ENCODE peak calls at places on chromosomes 12 and 14, in five cellular contexts. G is Calu3, D is upper lobe of right lung, Q is mammary epithelial cell, P is tibial nerve. R is an unnamed sample.

GRCh38 chr12:122834921-122835692 is at the start of gene HIP1R:
- DNase-seq in G (peak; percentile 71), D (peak; percentile 81), Q (no peak), P (no peak), R (peak; percentile 69)

GRCh38 chr14:100633406-100633805 is 46.2 kb upstream of the BEGAIN start:
- DNase-seq in Q (no peak), G (no peak), P (no peak), D (no peak), R (no peak)

GRCh38 chr14:68952544-68953535 is 26.3 kb downstream of the ACTN1 start:
- DNase-seq in Q (no peak), D (no peak), G (no peak), P (no peak), R (peak; percentile 90)

GRCh38 chr12:29350080-29350479 is 30.9 kb downstream of the ERGIC2 start:
- DNase-seq in P (no peak), D (no peak), G (no peak), Q (peak; percentile 29), R (peak; percentile 20)

GRCh38 chr12:50006754-50007442 is 18.4 kb downstream of the RACGAP1 start:
- DNase-seq in D (no peak), P (no peak), G (no peak), Q (no peak), R (peak; percentile 62)

GRCh38 chr14:77128414-77128891 is 13.1 kb downstream of the ZDHHC22 start:
- DNase-seq in Q (peak; percentile 79), P (no peak), D (no peak), G (no peak), R (peak; percentile 45)

GRCh38 chr14:24895243-24895583 is 154.7 kb downstream of the STXBP6 start:
- DNase-seq in Q (no peak), D (no peak), G (no peak), P (no peak), R (no peak)

GRCh38 chr14:57066887-57067513 is 201.7 kb downstream of the EXOC5 start:
- DNase-seq in P (no peak), D (peak; percentile 68), G (peak; percentile 52), Q (peak; percentile 5), R (no peak)

GRCh38 chr14:89926709-89927108 is 27.8 kb downstream of the EFCAB11 start:
- DNase-seq in D (no peak), G (no peak), Q (peak; percentile 40), P (no peak), R (no peak)

GRCh38 chr12:91818236-91819131 is 327.2 kb downstream of the BTG1 start:
- DNase-seq in Q (peak; percentile 59), D (no peak), G (no peak), P (no peak), R (peak; percentile 53)

DNA sequence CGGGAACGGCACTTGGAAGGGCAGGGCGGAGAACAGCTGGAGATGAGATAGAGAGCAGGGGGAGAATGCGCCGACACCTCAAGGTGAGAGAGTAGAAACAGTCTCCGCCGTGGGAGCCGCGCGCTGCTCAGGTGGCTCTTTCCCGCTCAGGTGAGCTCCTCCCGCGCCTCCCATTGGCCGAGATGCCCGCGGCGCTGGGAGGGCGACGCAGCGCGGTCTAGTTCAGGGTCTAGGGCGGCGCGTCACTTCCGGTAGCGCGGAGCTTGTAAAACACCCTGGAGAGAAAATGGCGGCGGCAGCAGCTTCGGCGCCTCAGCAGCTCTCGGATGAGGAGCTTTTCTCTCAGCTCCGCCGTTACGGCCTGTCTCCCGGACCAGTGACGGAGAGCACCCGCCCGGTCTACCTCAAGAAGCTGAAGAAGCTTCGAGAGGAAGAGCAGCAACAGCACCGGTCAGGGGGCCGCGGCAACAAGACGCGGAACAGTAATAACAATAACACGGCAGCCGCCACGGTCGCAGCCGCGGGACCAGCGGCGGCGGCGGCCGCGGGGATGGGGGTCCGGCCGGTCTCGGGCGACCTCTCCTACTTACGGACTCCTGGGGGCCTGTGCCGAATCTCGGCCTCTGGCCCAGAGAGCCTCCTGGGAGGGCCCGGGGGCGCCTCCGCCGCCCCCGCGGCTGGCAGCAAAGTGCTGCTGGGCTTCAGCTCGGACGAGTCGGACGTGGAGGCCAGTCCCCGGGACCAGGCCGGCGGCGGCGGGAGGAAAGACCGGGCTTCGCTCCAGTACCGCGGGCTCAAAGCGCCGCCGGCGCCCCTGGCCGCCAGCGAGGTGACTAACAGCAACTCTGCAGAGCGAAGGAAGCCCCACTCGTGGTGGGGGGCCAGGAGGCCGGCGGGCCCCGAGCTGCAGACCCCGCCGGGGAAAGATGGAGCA is at the start of gene LEMD3:
- DNase-seq in P (peak; percentile 86), D (peak; percentile 98), G (peak; percentile 97), Q (peak; percentile 97), R (peak; percentile 84)
- TF ChIP-seq CTCF in P (no peak), D (no peak), G (no peak), Q (peak; percentile 4), R (no peak)

DNA sequence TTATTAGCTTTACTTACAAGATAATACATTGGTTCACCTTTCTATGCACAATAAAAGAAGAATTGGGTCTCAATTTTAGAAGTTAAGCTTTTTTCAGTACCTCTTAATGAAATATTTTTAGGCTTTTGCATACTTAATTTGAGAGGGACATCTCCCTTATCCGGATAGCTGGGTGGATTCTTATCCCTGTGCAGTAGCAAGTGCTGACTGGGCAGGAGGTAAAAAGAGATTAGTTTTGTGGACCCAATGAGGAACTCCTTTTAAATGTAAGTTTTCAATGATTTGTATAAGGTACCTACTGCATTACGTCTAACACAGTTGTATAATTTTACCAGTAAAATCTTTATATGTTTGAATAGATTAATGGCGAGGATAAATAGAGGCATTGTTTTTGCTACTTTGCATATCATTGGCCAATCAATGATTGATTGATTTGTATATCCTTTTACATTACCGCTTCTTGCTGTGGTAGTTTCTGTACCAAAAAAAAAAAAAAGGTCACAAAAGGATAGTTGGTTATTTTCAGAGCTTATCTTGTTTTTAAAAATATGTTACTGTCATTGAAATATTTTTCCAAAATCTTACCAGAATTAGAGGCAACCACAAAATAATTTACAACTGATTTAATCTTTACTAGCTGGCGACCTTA is 2.2 kb downstream of the CPSF6 start:
- DNase-seq in D (no peak), Q (peak; percentile 8), G (no peak), P (no peak), R (peak; percentile 20)
- TF ChIP-seq CTCF in D (no peak), Q (no peak), G (no peak), P (no peak), R (no peak)

DNA sequence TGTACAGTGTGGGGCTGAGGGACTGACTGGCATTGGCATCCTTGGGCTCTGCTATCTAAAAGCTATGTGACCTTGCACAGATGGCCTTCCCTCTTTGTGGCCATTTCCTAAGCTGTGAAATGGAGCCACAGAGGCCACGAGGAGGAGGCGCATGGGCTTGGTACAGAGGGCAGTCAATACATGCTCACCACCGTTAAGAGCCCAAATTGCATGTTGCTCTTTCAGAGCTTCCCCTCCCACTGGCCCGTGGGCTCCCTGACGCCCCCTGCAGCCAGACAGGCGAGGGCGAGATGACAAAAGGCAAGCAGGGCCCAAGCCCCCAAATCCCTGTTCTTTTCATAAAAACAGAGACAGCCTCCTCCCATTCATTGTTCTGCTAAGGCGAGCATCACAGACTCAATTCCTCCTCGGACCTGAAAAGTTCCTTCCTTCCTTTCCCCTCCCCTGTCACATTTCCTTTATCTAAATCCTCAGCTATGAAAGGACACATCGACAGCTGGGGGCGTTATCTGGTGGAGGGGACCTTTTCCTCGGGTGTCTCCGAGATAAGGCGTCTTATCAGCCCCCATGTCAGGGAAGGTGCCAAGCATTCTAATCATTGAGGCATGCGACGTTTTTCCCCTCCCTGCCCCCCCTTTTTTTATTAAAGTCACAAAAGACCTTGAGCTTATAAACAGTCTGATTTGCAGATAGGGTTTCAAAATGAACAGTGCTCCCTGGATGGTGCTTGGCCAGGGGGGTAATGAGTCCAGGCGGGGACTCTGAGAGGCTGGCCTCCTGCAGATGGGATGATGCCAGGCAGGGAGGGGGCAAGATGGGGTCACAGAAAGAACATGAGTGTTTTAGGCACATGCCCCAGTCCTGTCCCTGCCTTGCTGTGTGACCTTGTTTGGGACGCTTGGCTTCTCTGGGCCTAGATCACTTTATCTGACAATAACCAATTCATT is 26.4 kb downstream of the FAM222A start:
- DNase-seq in P (peak; percentile 5), D (peak; percentile 47), Q (no peak), G (no peak), R (no peak)
- TF ChIP-seq CTCF in P (no peak), D (peak; percentile 13), Q (no peak), G (no peak), R (no peak)

GRCh38 chr12:85392508-85392907 is 112.5 kb downstream of the ALX1 start:
- DNase-seq in Q (no peak), P (no peak), G (no peak), D (no peak), R (no peak)

GRCh38 chr12:85390281-85390680 is 110.3 kb downstream of the ALX1 start:
- DNase-seq in P (no peak), G (no peak), Q (no peak), D (no peak), R (no peak)

GRCh38 chr12:85394809-85395208 is 114.8 kb downstream of the ALX1 start:
- DNase-seq in P (no peak), Q (no peak), D (no peak), G (no peak), R (no peak)
- TF ChIP-seq CTCF in P (no peak), Q (peak; percentile 2), D (no peak), G (no peak), R (no peak)

GRCh38 chr12:62631531-62632520 is 165.2 kb downstream of the MON2 start:
- DNase-seq in P (peak; percentile 45), G (peak; percentile 68), D (peak; percentile 79), Q (peak; percentile 44), R (peak; percentile 89)
- TF ChIP-seq CTCF in P (peak; percentile 49), G (no peak), D (peak; percentile 46), Q (peak; percentile 67), R (peak; percentile 40)